ENCODE peak calls at places on chromosome 7, in five cellular contexts. E is amniotic epithelial cell, C is nephron progenitor cell, Z is NCI-H1092, Q is GM12865. O is an unnamed sample.

GRCh38 chr7:101702362-101702850 is 73.3 kb upstream of the MYL10 start:
- DNase-seq in E (no peak), C (no peak), Z (no peak), Q (no peak), O (no peak)

GRCh38 chr7:94145602-94146001 is 141.4 kb upstream of the BET1 start:
- DNase-seq in E (no peak), C (no peak), Z (no peak), Q (no peak), O (no peak)

GRCh38 chr7:148501707-148502139 is 88.8 kb upstream of the C7orf33 start:
- DNase-seq in E (peak), C (peak), Z (no peak), Q (peak), O (peak)

GRCh38 chr7:129829677-129830631 is 122.8 kb downstream of the UBE2H start:
- DNase-seq in E (peak), C (peak), Z (peak), Q (peak), O (peak)

GRCh38 chr7:28332031-28332430 is 80.3 kb upstream of the CREB5 start:
- DNase-seq in E (no peak), C (no peak), Z (no peak), Q (peak), O (no peak)

GRCh38 chr7:92613214-92613613 is 23.0 kb upstream of the FAM133B start:
- DNase-seq in E (no peak), C (no peak), Z (no peak), Q (no peak), O (no peak)

GRCh38 chr7:127251458-127252379 is 1.0 kb downstream of the GRM8 start:
- DNase-seq in E (no peak), C (peak), Z (no peak), Q (peak), O (peak)

GRCh38 chr7:151993977-151994676 is 31.3 kb upstream of the GALNT11 start:
- DNase-seq in E (no peak), C (no peak), Z (no peak), Q (peak), O (no peak)

GRCh38 chr7:28038175-28038855 is 142.3 kb downstream of the JAZF1 start:
- DNase-seq in E (peak), C (no peak), Z (no peak), Q (no peak), O (no peak)

GRCh38 chr7:134470864-134471263 is 12.0 kb upstream of the AKR1B1 start:
- DNase-seq in E (peak), C (no peak), Z (no peak), Q (no peak), O (no peak)

GRCh38 chr7:115951547-115951946 is 79.0 kb downstream of the TFEC start:
- DNase-seq in E (no peak), C (no peak), Z (no peak), Q (no peak), O (no peak)

GRCh38 chr7:126804604-126805003 is 448.1 kb downstream of the GRM8 start:
- DNase-seq in E (no peak), C (no peak), Z (no peak), Q (no peak), O (no peak)

GRCh38 chr7:102306916-102307677 is 20.4 kb downstream of the SH2B2 start:
- DNase-seq in E (peak), C (peak), Z (no peak), Q (peak), O (peak)

GRCh38 chr7:88842217-88842616 is 46.7 kb upstream of the TEX47 start:
- DNase-seq in E (no peak), C (no peak), Z (no peak), Q (no peak), O (no peak)

GRCh38 chr7:34675749-34676374 is 17.8 kb downstream of the NPSR1 start:
- DNase-seq in E (peak), C (peak), Z (peak), Q (peak), O (peak)

GRCh38 chr7:88455696-88456095 is 149.0 kb upstream of the STEAP4 start:
- DNase-seq in E (no peak), C (no peak), Z (no peak), Q (no peak), O (no peak)

GRCh38 chr7:134660242-134660785 is 13.7 kb downstream of the BPGM start:
- DNase-seq in E (peak), C (no peak), Z (no peak), Q (no peak), O (no peak)

GRCh38 chr7:118053353-118053752 is 130.6 kb upstream of the LSM8 start:
- DNase-seq in E (no peak), C (no peak), Z (peak), Q (no peak), O (no peak)

GRCh38 chr7:46131916-46132795 is 211.1 kb upstream of the IGFBP3 start:
- DNase-seq in E (peak), C (peak), Z (no peak), Q (peak), O (peak)

GRCh38 chr7:128104109-128104742 is 73.0 kb upstream of the LRRC4 start:
- DNase-seq in E (no peak), C (peak), Z (peak), Q (peak), O (peak)

GRCh38 chr7:28405662-28406061 is 6.7 kb upstream of the CREB5 start:
- DNase-seq in E (peak), C (no peak), Z (no peak), Q (no peak), O (no peak)

GRCh38 chr7:22821702-22822485 is 755 bp downstream of the TOMM7 start:
- DNase-seq in E (no peak), C (no peak), Z (no peak), Q (no peak), O (peak)

GRCh38 chr7:18834574-18835361 is 282.7 kb downstream of the TWIST1 start:
- DNase-seq in E (peak), C (no peak), Z (no peak), Q (no peak), O (no peak)

GRCh38 chr7:67470256-67470751 is 473.7 kb downstream of the TYW1 start:
- DNase-seq in E (no peak), C (peak), Z (no peak), Q (no peak), O (peak)

GRCh38 chr7:159040146-159040545 is 104.5 kb downstream of the VIPR2 start:
- DNase-seq in E (no peak), C (no peak), Z (no peak), Q (no peak), O (no peak)

GRCh38 chr7:101950450-101951119 is 133.2 kb downstream of the CUX1 start:
- DNase-seq in E (peak), C (no peak), Z (no peak), Q (no peak), O (peak)

GRCh38 chr7:1695800-1696454 is 25.9 kb downstream of the ELFN1 start:
- DNase-seq in E (no peak), C (no peak), Z (no peak), Q (no peak), O (no peak)

GRCh38 chr7:128347573-128348147 is 4.0 kb upstream of the RBM28 start:
- DNase-seq in E (peak), C (peak), Z (peak), Q (peak), O (peak)

O was measured in neural progenitor cell.